ENCODE peak calls at places on chromosome 21, in five cellular contexts. One of them, this sample, is unnamed.

GRCh38 chr21:46115441-46116188 is 17.7 kb downstream of the COL6A2 start:
- DNase-seq in glutamatergic neuron: no peak
- DNase-seq in adrenal gland: no peak
- DNase-seq in astrocyte of the cerebellum: no peak
- DNase-seq in RWPE1: no peak
- DNase-seq in this sample: peak; percentile 16

GRCh38 chr21:36126621-36127110 is 8.2 kb upstream of the CBR3 start:
- DNase-seq in glutamatergic neuron: no peak
- DNase-seq in adrenal gland: peak; percentile 41
- DNase-seq in RWPE1: no peak
- DNase-seq in astrocyte of the cerebellum: no peak
- DNase-seq in this sample: no peak

GRCh38 chr21:34892196-34892595 is 156.9 kb downstream of the RUNX1 start:
- DNase-seq in glutamatergic neuron: no peak
- DNase-seq in RWPE1: no peak
- DNase-seq in astrocyte of the cerebellum: no peak
- DNase-seq in adrenal gland: no peak
- DNase-seq in this sample: no peak

GRCh38 chr21:29418813-29419212 is 120.1 kb downstream of the BACH1 start:
- DNase-seq in adrenal gland: no peak
- DNase-seq in astrocyte of the cerebellum: no peak
- DNase-seq in glutamatergic neuron: no peak
- DNase-seq in RWPE1: no peak
- DNase-seq in this sample: no peak

GRCh38 chr21:46111857-46112730 is 14.2 kb downstream of the COL6A2 start:
- DNase-seq in adrenal gland: peak; percentile 45
- DNase-seq in astrocyte of the cerebellum: no peak
- DNase-seq in RWPE1: no peak
- DNase-seq in glutamatergic neuron: peak; percentile 13
- DNase-seq in this sample: peak; percentile 13

GRCh38 chr21:43877936-43878575 is 13.0 kb downstream of the AGPAT3 start:
- DNase-seq in astrocyte of the cerebellum: no peak
- DNase-seq in glutamatergic neuron: no peak
- DNase-seq in RWPE1: no peak
- DNase-seq in adrenal gland: no peak
- DNase-seq in this sample: no peak

GRCh38 chr21:35488941-35489340 is 439.8 kb upstream of the RUNX1 start:
- DNase-seq in glutamatergic neuron: no peak
- DNase-seq in adrenal gland: no peak
- DNase-seq in RWPE1: peak; percentile 25
- DNase-seq in astrocyte of the cerebellum: no peak
- DNase-seq in this sample: no peak

GRCh38 chr21:29365636-29366305 is 67.0 kb downstream of the BACH1 start:
- DNase-seq in adrenal gland: no peak
- DNase-seq in astrocyte of the cerebellum: no peak
- DNase-seq in RWPE1: no peak
- DNase-seq in glutamatergic neuron: no peak
- DNase-seq in this sample: no peak

GRCh38 chr21:29499734-29500343 is 201.1 kb downstream of the BACH1 start:
- DNase-seq in glutamatergic neuron: peak; percentile 39
- DNase-seq in astrocyte of the cerebellum: no peak
- DNase-seq in RWPE1: peak; percentile 46
- DNase-seq in adrenal gland: no peak
- DNase-seq in this sample: peak; percentile 27

GRCh38 chr21:23542097-23542496 is 2065.2 kb downstream of the MRPL39 start:
- DNase-seq in adrenal gland: no peak
- DNase-seq in glutamatergic neuron: no peak
- DNase-seq in astrocyte of the cerebellum: no peak
- DNase-seq in RWPE1: no peak
- DNase-seq in this sample: no peak

GRCh38 chr21:25887166-25887565 is 152.4 kb downstream of the GABPA start:
- DNase-seq in adrenal gland: no peak
- DNase-seq in RWPE1: no peak
- DNase-seq in astrocyte of the cerebellum: no peak
- DNase-seq in glutamatergic neuron: no peak
- DNase-seq in this sample: no peak

DNA sequence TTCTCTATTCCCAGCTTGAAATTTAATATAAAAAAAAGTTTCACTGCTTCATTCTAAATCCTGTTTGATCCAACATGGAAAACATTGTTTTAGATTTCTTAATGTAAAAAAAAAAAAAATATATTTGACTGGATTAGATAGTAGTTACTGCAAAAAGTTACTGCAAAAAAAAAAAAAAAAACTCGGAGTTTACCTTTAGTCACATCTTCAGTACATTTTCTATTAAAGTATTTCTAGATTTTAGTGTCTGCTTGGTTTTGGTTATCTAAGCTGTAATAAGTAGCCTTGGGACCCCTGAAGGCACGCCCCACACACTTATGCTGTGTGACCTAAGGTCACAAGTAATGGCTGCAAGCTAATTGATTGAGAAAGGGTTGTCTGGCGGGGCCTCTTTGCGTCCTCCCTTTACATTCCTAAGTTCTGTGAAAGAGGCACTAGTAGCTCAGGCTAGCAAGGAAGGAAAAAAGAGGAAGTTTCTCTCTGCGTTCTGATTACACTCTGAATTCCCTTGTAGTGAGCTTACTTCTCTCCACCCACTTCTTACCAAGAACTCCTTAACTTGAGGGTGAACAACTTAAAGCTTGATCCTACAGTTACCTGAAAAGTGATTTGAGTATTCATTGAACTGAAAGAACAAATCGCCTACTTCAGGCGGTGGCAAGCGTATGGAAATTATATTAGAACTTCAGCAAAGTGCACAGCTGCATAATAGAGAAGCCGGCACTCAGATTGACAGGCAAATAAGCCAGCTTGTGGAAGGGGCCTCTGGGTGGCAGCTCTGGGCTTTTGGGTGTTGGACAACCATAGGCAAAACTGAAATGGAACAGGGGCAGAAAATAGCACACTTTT is 464.2 kb downstream of the USP25 start:
- DNase-seq in astrocyte of the cerebellum: peak; percentile 51
- DNase-seq in glutamatergic neuron: no peak
- DNase-seq in RWPE1: peak; percentile 11
- DNase-seq in adrenal gland: peak; percentile 78
- DNase-seq in this sample: no peak
- TF ChIP-seq CTCF in astrocyte of the cerebellum: peak; percentile 44
- TF ChIP-seq CTCF in glutamatergic neuron: no peak
- TF ChIP-seq CTCF in RWPE1: no peak
- TF ChIP-seq CTCF in adrenal gland: no peak
- TF ChIP-seq CTCF in this sample: peak; percentile 42

GRCh38 chr21:33824156-33824941 is 91.3 kb downstream of the ATP5PO start:
- DNase-seq in astrocyte of the cerebellum: no peak
- DNase-seq in adrenal gland: no peak
- DNase-seq in glutamatergic neuron: no peak
- DNase-seq in RWPE1: no peak
- DNase-seq in this sample: no peak
- TF ChIP-seq CTCF in astrocyte of the cerebellum: peak; percentile 31
- TF ChIP-seq CTCF in adrenal gland: no peak
- TF ChIP-seq CTCF in glutamatergic neuron: no peak
- TF ChIP-seq CTCF in RWPE1: no peak
- TF ChIP-seq CTCF in this sample: no peak

GRCh38 chr21:39066829-39067785 is 116.1 kb downstream of the PSMG1 start:
- DNase-seq in glutamatergic neuron: no peak
- DNase-seq in astrocyte of the cerebellum: no peak
- DNase-seq in RWPE1: no peak
- DNase-seq in adrenal gland: no peak
- DNase-seq in this sample: no peak
- TF ChIP-seq CTCF in glutamatergic neuron: no peak
- TF ChIP-seq CTCF in astrocyte of the cerebellum: no peak
- TF ChIP-seq CTCF in RWPE1: no peak
- TF ChIP-seq CTCF in adrenal gland: no peak
- TF ChIP-seq CTCF in this sample: no peak

DNA sequence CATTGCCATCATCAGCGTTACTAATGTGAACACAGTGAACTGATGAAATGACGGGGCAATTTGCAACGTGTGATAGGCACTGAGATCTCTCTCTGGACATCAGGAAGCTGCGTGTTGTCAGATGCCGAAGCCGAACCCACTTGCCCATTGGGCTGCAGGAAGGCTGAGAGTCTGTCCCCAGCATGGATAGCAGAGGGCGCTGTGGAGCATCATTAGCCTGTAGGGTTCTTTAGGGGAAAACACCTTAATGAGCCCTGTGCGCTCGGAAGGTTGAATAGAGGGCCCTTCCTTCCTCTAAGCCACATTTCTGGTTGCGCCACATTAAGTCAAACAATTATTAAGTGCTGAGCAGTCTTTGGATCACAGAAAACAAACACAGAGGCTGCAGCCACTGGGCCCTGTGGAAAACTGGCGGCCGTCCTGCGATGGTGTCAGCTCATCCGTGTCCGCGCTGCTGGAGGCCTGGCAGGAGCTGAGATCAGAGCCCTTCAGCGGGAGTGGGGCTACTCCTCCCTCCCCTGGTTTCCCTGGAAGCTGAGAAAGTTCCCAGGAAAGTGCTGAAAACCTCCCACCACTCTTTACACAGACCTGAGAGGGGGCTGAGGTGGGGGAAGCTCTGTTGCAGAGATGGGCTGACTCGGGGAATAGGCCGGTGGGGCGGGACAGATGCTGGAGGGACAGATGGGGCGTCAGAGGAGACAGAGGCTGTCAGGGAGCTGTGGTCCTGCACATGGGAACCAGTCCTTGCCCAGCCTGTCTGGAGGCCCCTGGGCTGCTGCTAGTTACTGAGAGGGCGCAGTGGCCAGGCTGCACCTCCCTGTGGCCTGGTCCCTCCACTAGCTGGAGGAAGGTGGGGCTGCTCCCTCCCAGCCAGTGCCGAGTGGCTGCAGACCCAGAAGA is 12.7 kb downstream of the TFF2 start:
- DNase-seq in astrocyte of the cerebellum: peak; percentile 24
- DNase-seq in RWPE1: peak; percentile 10
- DNase-seq in glutamatergic neuron: peak; percentile 83
- DNase-seq in adrenal gland: peak; percentile 85
- DNase-seq in this sample: no peak
- TF ChIP-seq CTCF in astrocyte of the cerebellum: peak; percentile 70
- TF ChIP-seq CTCF in RWPE1: peak; percentile 31
- TF ChIP-seq CTCF in glutamatergic neuron: peak; percentile 58
- TF ChIP-seq CTCF in adrenal gland: peak; percentile 51
- TF ChIP-seq CTCF in this sample: peak; percentile 60

DNA sequence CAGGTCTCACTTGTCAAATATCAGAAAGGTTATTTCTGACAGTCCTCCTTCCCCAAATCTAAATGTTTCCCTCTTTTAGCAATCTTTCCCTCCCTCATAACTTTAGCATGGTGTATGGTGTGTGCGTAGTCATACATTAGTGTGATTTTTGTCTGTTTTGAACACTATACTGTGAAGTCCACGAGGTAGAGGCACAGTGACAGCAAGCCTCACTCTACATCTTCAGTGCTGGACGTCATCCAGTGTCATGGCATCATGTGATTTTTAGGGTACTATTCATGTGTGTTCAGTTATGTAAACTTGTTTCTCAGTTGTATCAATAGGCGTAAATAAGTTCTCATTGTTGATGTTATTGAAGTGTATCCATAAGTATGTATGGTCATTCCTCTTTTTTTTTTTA is 39.1 kb downstream of the DYRK1A start:
- DNase-seq in glutamatergic neuron: no peak
- DNase-seq in adrenal gland: no peak
- DNase-seq in astrocyte of the cerebellum: no peak
- DNase-seq in RWPE1: no peak
- DNase-seq in this sample: no peak
- TF ChIP-seq CTCF in glutamatergic neuron: no peak
- TF ChIP-seq CTCF in adrenal gland: no peak
- TF ChIP-seq CTCF in astrocyte of the cerebellum: no peak
- TF ChIP-seq CTCF in RWPE1: no peak
- TF ChIP-seq CTCF in this sample: no peak

GRCh38 chr21:45098867-45099266 is 24.5 kb downstream of the ADARB1 start:
- DNase-seq in RWPE1: no peak
- DNase-seq in astrocyte of the cerebellum: no peak
- DNase-seq in glutamatergic neuron: no peak
- DNase-seq in adrenal gland: no peak
- DNase-seq in this sample: peak; percentile 55
- TF ChIP-seq CTCF in RWPE1: peak; percentile 26
- TF ChIP-seq CTCF in astrocyte of the cerebellum: peak; percentile 51
- TF ChIP-seq CTCF in glutamatergic neuron: no peak
- TF ChIP-seq CTCF in adrenal gland: peak; percentile 42
- TF ChIP-seq CTCF in this sample: peak; percentile 72

GRCh38 chr21:44949161-44950015 is 9.6 kb downstream of the SLX9 start:
- DNase-seq in RWPE1: peak; percentile 79
- DNase-seq in glutamatergic neuron: peak; percentile 91
- DNase-seq in adrenal gland: peak; percentile 93
- DNase-seq in astrocyte of the cerebellum: peak; percentile 35
- DNase-seq in this sample: peak; percentile 81
- TF ChIP-seq CTCF in RWPE1: peak; percentile 92
- TF ChIP-seq CTCF in glutamatergic neuron: peak; percentile 92
- TF ChIP-seq CTCF in adrenal gland: peak; percentile 92
- TF ChIP-seq CTCF in astrocyte of the cerebellum: peak; percentile 91
- TF ChIP-seq CTCF in this sample: peak; percentile 71

DNA sequence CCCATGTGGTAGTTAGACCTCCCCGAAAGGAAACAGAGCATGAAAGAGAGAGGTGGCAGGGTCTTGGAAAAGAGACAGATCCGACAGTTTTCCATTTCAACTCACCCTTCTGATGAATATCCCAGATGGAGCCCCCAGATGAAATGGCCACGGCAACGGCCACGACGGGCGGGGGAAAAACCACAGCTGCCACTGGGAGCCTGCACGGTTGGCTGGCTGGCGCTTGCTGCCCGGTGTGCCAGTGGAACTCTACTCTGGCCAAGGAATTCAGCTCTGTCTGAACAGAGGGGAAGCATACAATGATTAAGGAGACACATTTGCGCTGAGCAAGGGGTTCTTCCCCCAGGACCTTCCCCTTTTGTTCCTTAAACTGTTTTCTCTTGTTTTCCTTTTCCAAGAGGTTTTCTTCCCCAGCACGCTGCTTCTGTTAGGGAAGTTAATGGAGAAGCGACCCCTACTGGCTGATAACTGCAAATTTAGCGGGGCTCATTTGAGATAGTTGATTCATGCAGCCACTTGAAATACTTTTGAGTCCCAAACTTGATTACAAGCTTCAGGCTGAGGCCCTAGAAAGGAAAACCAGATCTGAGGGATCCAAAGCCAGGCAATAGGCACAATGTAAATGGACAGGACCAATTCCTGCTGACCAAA is 1122.5 kb downstream of the NCAM2 start:
- DNase-seq in glutamatergic neuron: no peak
- DNase-seq in astrocyte of the cerebellum: no peak
- DNase-seq in RWPE1: no peak
- DNase-seq in adrenal gland: no peak
- DNase-seq in this sample: no peak
- TF ChIP-seq CTCF in glutamatergic neuron: peak; percentile 62
- TF ChIP-seq CTCF in astrocyte of the cerebellum: peak; percentile 19
- TF ChIP-seq CTCF in RWPE1: no peak
- TF ChIP-seq CTCF in adrenal gland: no peak
- TF ChIP-seq CTCF in this sample: no peak

GRCh38 chr21:26909972-26910371 is 56.9 kb downstream of the ADAMTS5 start:
- DNase-seq in astrocyte of the cerebellum: no peak
- DNase-seq in glutamatergic neuron: no peak
- DNase-seq in adrenal gland: no peak
- DNase-seq in RWPE1: no peak
- DNase-seq in this sample: no peak
- TF ChIP-seq CTCF in astrocyte of the cerebellum: no peak
- TF ChIP-seq CTCF in glutamatergic neuron: no peak
- TF ChIP-seq CTCF in adrenal gland: no peak
- TF ChIP-seq CTCF in RWPE1: no peak
- TF ChIP-seq CTCF in this sample: peak; percentile 5

GRCh38 chr21:31088196-31088751 is 50.0 kb upstream of the KRTAP19-8 start:
- DNase-seq in glutamatergic neuron: no peak
- DNase-seq in RWPE1: no peak
- DNase-seq in astrocyte of the cerebellum: no peak
- DNase-seq in adrenal gland: no peak
- DNase-seq in this sample: no peak
- TF ChIP-seq CTCF in glutamatergic neuron: no peak
- TF ChIP-seq CTCF in RWPE1: no peak
- TF ChIP-seq CTCF in astrocyte of the cerebellum: no peak
- TF ChIP-seq CTCF in adrenal gland: no peak
- TF ChIP-seq CTCF in this sample: no peak